ENCODE peak calls at places on chromosome 19, in four cellular contexts. Y is stomach, A is heart left ventricle, H is body of pancreas. E is an unnamed sample. For H3K4me1 and H3K9me3, the result is how much of the 10 kb centered on the place peaks cover.

GRCh38 chr19:48514123-48514458 is 2.5 kb upstream of the LMTK3 start:
- DNase-seq in Y (no peak), A (no peak), H (no peak), E (no peak)

GRCh38 chr19:1146418-1146711 is 27.7 kb downstream of the SBNO2 start:
- DNase-seq in Y (no peak), A (no peak), H (no peak), E (no peak)

GRCh38 chr19:6710273-6711077 is 10.0 kb downstream of the C3 start:
- DNase-seq in Y (no peak), A (no peak), H (no peak), E (no peak)

GRCh38 chr19:37855098-37855497 is 51.3 kb downstream of the WDR87 start:
- DNase-seq in Y (no peak), A (peak), H (peak), E (no peak)

GRCh38 chr19:40592170-40592569 is 9.0 kb upstream of the LTBP4 start:
- DNase-seq in Y (no peak), A (no peak), H (no peak), E (no peak)

GRCh38 chr19:13097331-13098258 is 5.1 kb downstream of the LYL1 start:
- DNase-seq in Y (no peak), A (peak), H (no peak), E (no peak)

GRCh38 chr19:14139944-14140343 is 3.6 kb upstream of the ASF1B start:
- DNase-seq in Y (no peak), A (peak), H (no peak), E (no peak)

GRCh38 chr19:14363203-14364097 is 17.8 kb upstream of the ADGRE5 start:
- DNase-seq in Y (peak), A (peak), H (peak), E (peak)

GRCh38 chr19:55670280-55671053 is 4.6 kb upstream of the EPN1 start:
- DNase-seq in Y (no peak), A (peak), H (no peak), E (no peak)

GRCh38 chr19:1090731-1091543 is 4.2 kb downstream of the POLR2E start:
- DNase-seq in Y (no peak), A (no peak), H (no peak), E (no peak)

GRCh38 chr19:48900477-48901452 is 653 bp downstream of the NUCB1 start:
- DNase-seq in Y (no peak), A (no peak), H (no peak), E (no peak)

GRCh38 chr19:8307400-8307964 is 676 bp downstream of the CD320 start:
- DNase-seq in Y (peak), A (no peak), H (no peak), E (no peak)

GRCh38 chr19:50478901-50479715 is 2.5 kb upstream of the GARIN5A start:
- DNase-seq in Y (no peak), A (no peak), H (no peak), E (no peak)

GRCh38 chr19:44499559-44499958 is 763 bp downstream of the ZNF180 start:
- DNase-seq in Y (no peak), A (no peak), H (no peak), E (no peak)

GRCh38 chr19:30790048-30790680 is 418.0 kb downstream of the ZNF536 start:
- DNase-seq in Y (no peak), A (no peak), H (no peak), E (no peak)

GRCh38 chr19:16535381-16535780 is 6.9 kb downstream of the CHERP start:
- DNase-seq in Y (no peak), A (no peak), H (no peak), E (no peak)

GRCh38 chr19:49071860-49072547 is 495 bp downstream of the KCNA7 start:
- DNase-seq in Y (no peak), A (no peak), H (no peak), E (no peak)

GRCh38 chr19:48301886-48302599 is 23.3 kb upstream of the EMP3 start:
- DNase-seq in Y (no peak), A (no peak), H (no peak), E (no peak)

GRCh38 chr19:10478903-10479384 is 24.2 kb downstream of the KEAP1 start:
- DNase-seq in Y (peak), A (peak), H (peak), E (peak)

GRCh38 chr19:46081928-46082727 is 41.3 kb upstream of the IGFL4 start:
- DNase-seq in Y (no peak), A (no peak), H (peak), E (peak)

GRCh38 chr19:4909172-4909896 is at the start of gene UHRF1:
- DNase-seq in Y (no peak), A (no peak), H (no peak), E (no peak)

GRCh38 chr19:2478756-2479555 is 3.0 kb downstream of the GADD45B start:
- DNase-seq in Y (peak), A (peak), H (peak), E (peak)

GRCh38 chr19:55451522-55452380 is 8.7 kb upstream of the SHISA7 start:
- DNase-seq in Y (no peak), A (no peak), H (no peak), E (no peak)

GRCh38 chr19:12833747-12834417 is 497 bp downstream of the RTBDN start:
- DNase-seq in Y (peak), A (no peak), H (peak), E (no peak)

GRCh38 chr19:45884682-45885555 is 1.0 kb downstream of the IRF2BP1 start:
- DNase-seq in Y (peak), A (peak), H (no peak), E (no peak)

GRCh38 chr19:58544591-58545285 is 874 bp downstream of the TRIM28 start:
- DNase-seq in Y (no peak), A (peak), H (no peak), E (no peak)

GRCh38 chr19:35908977-35909683 is 1.0 kb upstream of the TYROBP start:
- DNase-seq in Y (peak), A (peak), H (no peak), E (peak)

GRCh38 chr19:1287622-1288527 is 2.2 kb downstream of the EFNA2 start:
- DNase-seq in Y (no peak), A (no peak), H (no peak), E (no peak)

GRCh38 chr19:801861-802496 is 4.7 kb downstream of the PTBP1 start:
- DNase-seq in Y (peak), A (peak), H (no peak), E (peak)

GRCh38 chr19:13255719-13256059 is 105.5 kb downstream of the IER2 start:
- DNase-seq in Y (no peak), A (no peak), H (no peak), E (no peak)

GRCh38 chr19:7832781-7833180 is 2.8 kb downstream of the EVI5L start:
- DNase-seq in Y (no peak), A (no peak), H (no peak), E (no peak)

GRCh38 chr19:53892981-53893325 is 11.0 kb downstream of the PRKCG start:
- DNase-seq in Y (no peak), A (no peak), H (no peak), E (no peak)

GRCh38 chr19:39212377-39212742 is 8.3 kb upstream of the SYCN start:
- DNase-seq in Y (peak), A (no peak), H (peak), E (peak)
- TF ChIP-seq CTCF in Y (peak), A (peak), H (no peak), E (no peak)

DNA sequence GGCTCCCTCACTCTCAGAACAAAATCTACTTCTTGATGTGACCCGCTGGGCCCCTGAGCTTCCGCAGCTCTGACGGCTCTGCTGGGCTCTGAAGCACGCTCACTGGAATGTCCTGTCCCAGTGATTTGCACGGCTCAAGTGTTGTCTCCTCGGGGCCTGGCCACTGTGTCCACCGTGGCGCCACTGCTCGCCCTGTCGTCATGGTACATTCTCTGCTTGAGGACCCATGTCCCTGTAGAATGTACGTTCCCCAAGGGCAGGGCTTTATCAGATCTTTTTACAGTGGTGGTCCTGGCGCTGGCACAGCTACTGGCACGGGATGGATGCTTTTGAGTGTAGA is 12.1 kb downstream of the KLHL26 start:
- DNase-seq in Y (no peak), A (no peak), H (no peak), E (no peak)
- H3K4me1 ChIP-seq in Y (half or more), A (under half), H (under half), E (under half)

GRCh38 chr19:56966697-56967299 is 126.3 kb upstream of the PEG3 start:
- DNase-seq in Y (no peak), A (no peak), H (no peak), E (no peak)

GRCh38 chr19:56969726-56970125 is 129.2 kb upstream of the PEG3 start:
- DNase-seq in Y (no peak), A (no peak), H (no peak), E (no peak)

GRCh38 chr19:56960959-56961622 is 120.6 kb upstream of the PEG3 start:
- DNase-seq in Y (no peak), A (no peak), H (no peak), E (no peak)

GRCh38 chr19:56966225-56966696 is 125.7 kb upstream of the PEG3 start:
- DNase-seq in Y (no peak), A (no peak), H (no peak), E (no peak)

GRCh38 chr19:56964526-56964925 is 124.0 kb upstream of the PEG3 start:
- DNase-seq in Y (no peak), A (no peak), H (no peak), E (no peak)
- H3K9me3 ChIP-seq in Y (under half), A (under half), H (under half), E (under half)

GRCh38 chr19:27776020-27776419 is 1436.9 kb downstream of the UQCRFS1 start:
- DNase-seq in Y (no peak), A (no peak), H (no peak), E (no peak)
- TF ChIP-seq CTCF in Y (no peak), A (peak), H (no peak), E (no peak)

E was measured in lung.